ENCODE peak calls at places on chromosomes 6 and 20, in nine cellular contexts. R is gastrocnemius medialis; I is adrenal gland; W is T-helper 9 cell; N is stimulated activated CD4-positive, alpha-beta T cell treated with anti-CD3 and anti-CD28 coated beads, Interleukin-1b, Interleukin-23, amount 100 ng/mL, for 1 hour; E is cardiac fibroblast; V is GM03348; G is iPS-NIHi11; O is activated CD4-positive, alpha-beta T cell treated with anti-CD3 and anti-CD28 coated beads, Interleukin-2, amount 50 U/mL, for 48 hours. D is an unnamed sample.

GRCh38 chr20:21901470-21902275 is 196.2 kb downstream of the PAX1 start:
- DNase-seq in G (no peak), E (no peak), O (no peak), W (no peak), I (peak; percentile 57), R (peak; percentile 36), V (peak; percentile 18), N (no peak), D (peak; percentile 93)

GRCh38 chr20:50399917-50400704 is 110.1 kb upstream of the PTPN1 start:
- DNase-seq in N (no peak), R (peak; percentile 60), E (no peak), V (no peak), G (no peak), I (no peak), O (no peak), W (no peak), D (no peak)

GRCh38 chr6:121770943-121771342 is 335.5 kb downstream of the GJA1 start:
- DNase-seq in W (no peak), G (no peak), O (no peak), V (no peak), R (no peak), E (no peak), I (no peak), N (no peak), D (no peak)

GRCh38 chr6:166769648-166770047 is 142.6 kb upstream of the RPS6KA2 start:
- DNase-seq in V (no peak), W (no peak), I (no peak), G (no peak), E (no peak), N (no peak), R (no peak), O (no peak), D (no peak)

GRCh38 chr20:32505723-32506473 is 79.2 kb downstream of the NOL4L start:
- DNase-seq in I (no peak), O (no peak), W (no peak), V (no peak), N (no peak), E (no peak), G (no peak), R (no peak), D (peak; percentile 75)

GRCh38 chr6:113184291-113184690 is 672.9 kb upstream of the MARCKS start:
- DNase-seq in V (peak; percentile 57), G (no peak), N (no peak), W (no peak), R (no peak), I (no peak), E (peak; percentile 78), O (no peak), D (no peak)

GRCh38 chr6:19327246-19327645 is 509.9 kb upstream of the ID4 start:
- DNase-seq in N (no peak), O (no peak), R (no peak), G (no peak), I (no peak), W (no peak), E (peak; percentile 39), V (peak; percentile 11), D (no peak)

GRCh38 chr20:12788936-12789335 is 219.8 kb upstream of the SPTLC3 start:
- DNase-seq in I (no peak), W (no peak), G (no peak), R (no peak), N (no peak), E (no peak), V (no peak), O (no peak), D (no peak)

GRCh38 chr6:110284877-110285276 is 73.3 kb downstream of the METTL24 start:
- DNase-seq in W (no peak), V (no peak), R (no peak), N (no peak), O (no peak), E (no peak), G (no peak), I (no peak), D (no peak)

GRCh38 chr6:93040375-93040774 is 379.0 kb downstream of the EPHA7 start:
- DNase-seq in N (no peak), O (no peak), E (peak; percentile 34), V (no peak), I (no peak), W (no peak), G (no peak), R (no peak), D (no peak)

GRCh38 chr6:82645536-82646230 is 282.1 kb downstream of the TPBG start:
- DNase-seq in V (no peak), G (no peak), W (no peak), E (no peak), O (no peak), I (no peak), N (no peak), R (no peak), D (no peak)

GRCh38 chr6:135419162-135419561 is 78.4 kb downstream of the AHI1 start:
- DNase-seq in V (peak; percentile 35), O (no peak), N (no peak), W (no peak), R (no peak), I (no peak), G (no peak), E (peak; percentile 77), D (no peak)

GRCh38 chr6:135162678-135163439 is 18.2 kb upstream of the MYB start:
- DNase-seq in O (peak; percentile 59), V (peak; percentile 27), N (no peak), E (peak; percentile 40), I (no peak), W (peak; percentile 38), R (no peak), G (peak; percentile 92), D (no peak)

GRCh38 chr20:34045294-34045693 is 51.6 kb downstream of the RALY start:
- DNase-seq in V (peak; percentile 19), R (peak; percentile 28), W (no peak), G (no peak), I (peak; percentile 65), N (no peak), E (peak; percentile 81), O (no peak), D (no peak)

GRCh38 chr6:47405273-47405672 is 72.3 kb upstream of the CD2AP start:
- DNase-seq in I (no peak), V (no peak), N (no peak), O (no peak), E (no peak), W (no peak), G (no peak), R (no peak), D (no peak)

GRCh38 chr20:51339721-51340450 is 202.6 kb downstream of the NFATC2 start:
- DNase-seq in O (no peak), R (no peak), V (no peak), G (no peak), E (no peak), I (no peak), N (no peak), W (no peak), D (no peak)

GRCh38 chr6:27757307-27757706 is 154.9 kb downstream of the OR2B2 start:
- DNase-seq in V (peak; percentile 16), I (no peak), R (no peak), E (peak; percentile 16), W (peak; percentile 38), N (no peak), O (peak; percentile 62), G (peak; percentile 41), D (no peak)

GRCh38 chr20:33751775-33752174 is 20.0 kb downstream of the ZNF341 start:
- DNase-seq in O (no peak), E (no peak), G (no peak), V (no peak), N (no peak), W (no peak), I (no peak), R (no peak), D (no peak)

GRCh38 chr6:89298680-89299450 is 16.2 kb downstream of the GABRR2 start:
- DNase-seq in R (peak; percentile 32), W (peak; percentile 24), I (no peak), N (no peak), G (no peak), E (peak; percentile 31), O (peak; percentile 32), V (no peak), D (no peak)

GRCh38 chr6:116511424-116512131 is at the start of gene CALHM5:
- DNase-seq in O (no peak), I (peak; percentile 68), V (peak; percentile 85), G (peak; percentile 37), N (no peak), E (peak; percentile 93), R (peak; percentile 35), W (no peak), D (peak; percentile 85)

GRCh38 chr6:71459162-71459561 is 170.6 kb downstream of the OGFRL1 start:
- DNase-seq in E (no peak), W (no peak), R (no peak), I (no peak), O (no peak), V (no peak), N (no peak), G (no peak), D (no peak)

GRCh38 chr20:56788041-56788670 is 159.1 kb downstream of the TFAP2C start:
- DNase-seq in R (peak; percentile 24), V (peak; percentile 88), I (peak; percentile 79), E (peak; percentile 98), G (no peak), O (no peak), W (no peak), N (no peak), D (peak; percentile 43)

GRCh38 chr6:65900928-65901327 is 193.9 kb upstream of the EYS start:
- DNase-seq in R (no peak), E (no peak), I (no peak), N (no peak), W (no peak), O (no peak), V (no peak), G (no peak), D (no peak)

GRCh38 chr6:31861919-31862343 is 690 bp downstream of the NEU1 start:
- DNase-seq in W (no peak), E (no peak), N (no peak), G (no peak), V (no peak), O (no peak), R (no peak), I (no peak), D (no peak)

GRCh38 chr6:25223421-25224052 is 55.6 kb upstream of the CARMIL1 start:
- DNase-seq in G (peak; percentile 72), E (peak; percentile 81), R (peak; percentile 21), W (peak; percentile 56), V (peak; percentile 51), O (peak; percentile 71), I (peak; percentile 88), N (peak; percentile 12), D (no peak)

GRCh38 chr6:48036316-48036715 is 74.7 kb downstream of the PTCHD4 start:
- DNase-seq in I (no peak), G (no peak), R (no peak), W (no peak), O (no peak), V (peak; percentile 36), E (peak; percentile 82), N (no peak), D (no peak)

GRCh38 chr20:38769376-38770295 is 21.4 kb downstream of the ACTR5 start:
- DNase-seq in V (no peak), E (no peak), G (no peak), O (no peak), W (no peak), R (no peak), N (no peak), I (no peak), D (no peak)

GRCh38 chr6:3410385-3411360 is 46.2 kb downstream of the SLC22A23 start:
- DNase-seq in N (peak; percentile 40), I (peak; percentile 73), O (peak; percentile 59), V (peak; percentile 74), W (peak; percentile 58), R (no peak), E (peak; percentile 67), G (peak; percentile 83), D (no peak)

GRCh38 chr6:161303628-161304340 is 29.9 kb upstream of the AGPAT4 start:
- DNase-seq in W (no peak), V (peak; percentile 25), I (no peak), O (no peak), N (no peak), E (peak; percentile 36), G (no peak), R (no peak), D (no peak)

GRCh38 chr20:22575737-22576136 is 8.6 kb downstream of the FOXA2 start:
- DNase-seq in V (no peak), O (no peak), E (no peak), W (no peak), R (no peak), I (no peak), G (no peak), N (no peak), D (no peak)

GRCh38 chr6:1610497-1611321 is 994 bp downstream of the FOXC1 start:
- DNase-seq in O (no peak), W (no peak), I (no peak), G (no peak), N (no peak), V (peak; percentile 47), E (no peak), R (no peak), D (peak; percentile 86)

D was measured in posterior vena cava.